ENCODE peak calls at places on chromosomes 4 and X, in four cellular contexts. E is occipital lobe; K is CD4-positive, alpha-beta T cell; Z is GF-D8. T is an unnamed sample.

GRCh38 chr4:123096038-123096437 is 173.6 kb upstream of the NUDT6 start:
- DNase-seq in E (no peak), K (no peak), Z (no peak), T (no peak)

GRCh38 chr4:150368667-150369066 is 213.3 kb upstream of the MAB21L2 start:
- DNase-seq in E (no peak), K (no peak), Z (no peak), T (no peak)

GRCh38 chr4:159227984-159228383 is 125.1 kb downstream of the RAPGEF2 start:
- DNase-seq in E (peak), Z (no peak), K (no peak), T (peak)

GRCh38 chr4:5870701-5871100 is 22.2 kb downstream of the CRMP1 start:
- DNase-seq in E (no peak), K (no peak), Z (peak), T (no peak)

GRCh38 chrX:4935846-4936245 is 1222.4 kb upstream of the PRKX start:
- DNase-seq in K (no peak), Z (peak), E (no peak), T (no peak)

GRCh38 chr4:8461616-8462015 is 21.0 kb downstream of the TRMT44 start:
- DNase-seq in K (no peak), Z (no peak), E (no peak), T (no peak)

GRCh38 chrX:351736-352135 is 33.1 kb upstream of the GTPBP6 start:
- DNase-seq in K (no peak), E (no peak), Z (no peak), T (no peak)

GRCh38 chr4:186765138-186765537 is 41.5 kb upstream of the FAT1 start:
- DNase-seq in K (no peak), Z (no peak), E (no peak), T (no peak)

GRCh38 chr4:158540125-158540907 is 18.6 kb downstream of the RXFP1 start:
- DNase-seq in E (no peak), Z (no peak), K (no peak), T (no peak)

GRCh38 chr4:106607566-106607965 is 239.0 kb upstream of the GIMD1 start:
- DNase-seq in E (no peak), Z (no peak), K (no peak), T (no peak)

GRCh38 chr4:24644983-24645764 is 60.8 kb upstream of the DHX15 start:
- DNase-seq in E (no peak), Z (no peak), K (no peak), T (no peak)

GRCh38 chr4:153937289-153937688 is 148.4 kb upstream of the SFRP2 start:
- DNase-seq in Z (no peak), K (no peak), E (no peak), T (no peak)

GRCh38 chr4:53589511-53589910 is 1.8 kb downstream of the LNX1 start:
- DNase-seq in E (no peak), K (no peak), Z (no peak), T (no peak)

GRCh38 chrX:18701621-18702361 is 5.7 kb upstream of the PPEF1 start:
- DNase-seq in E (no peak), Z (no peak), K (no peak), T (no peak)

GRCh38 chr4:169383724-169384123 is 113.0 kb upstream of the SH3RF1 start:
- DNase-seq in K (no peak), E (no peak), Z (no peak), T (no peak)